ENCODE peak calls at places on chromosome 18, in nine cellular contexts. One of them, this sample, is unnamed.

GRCh38 chr18:50401888-50402287 is 27.0 kb downstream of the SKA1 start:
- DNase-seq in hepatocyte: peak; percentile 86
- DNase-seq in IMR-90: peak; percentile 7
- DNase-seq in HCT116: no peak
- DNase-seq in neural progenitor cell: peak; percentile 34
- DNase-seq in GM23338: peak; percentile 77
- DNase-seq in GM12878: no peak
- DNase-seq in K562: peak; percentile 76
- DNase-seq in fibroblast of lung: peak; percentile 36
- DNase-seq in this sample: no peak

GRCh38 chr18:43160509-43160908 is 45.0 kb upstream of the RIT2 start:
- DNase-seq in K562: no peak
- DNase-seq in fibroblast of lung: peak; percentile 61
- DNase-seq in HCT116: no peak
- DNase-seq in GM23338: no peak
- DNase-seq in hepatocyte: no peak
- DNase-seq in IMR-90: peak; percentile 25
- DNase-seq in GM12878: no peak
- DNase-seq in neural progenitor cell: no peak
- DNase-seq in this sample: no peak

GRCh38 chr18:79784965-79785770 is 12.6 kb upstream of the KCNG2 start:
- DNase-seq in K562: no peak
- DNase-seq in HCT116: no peak
- DNase-seq in IMR-90: peak; percentile 32
- DNase-seq in neural progenitor cell: no peak
- DNase-seq in hepatocyte: no peak
- DNase-seq in GM12878: no peak
- DNase-seq in GM23338: no peak
- DNase-seq in fibroblast of lung: peak; percentile 36
- DNase-seq in this sample: peak; percentile 4

GRCh38 chr18:6203791-6204190 is 210.9 kb downstream of the L3MBTL4 start:
- DNase-seq in IMR-90: no peak
- DNase-seq in fibroblast of lung: no peak
- DNase-seq in K562: no peak
- DNase-seq in hepatocyte: no peak
- DNase-seq in neural progenitor cell: no peak
- DNase-seq in GM23338: no peak
- DNase-seq in HCT116: no peak
- DNase-seq in GM12878: no peak
- DNase-seq in this sample: no peak

GRCh38 chr18:38297910-38298309 is 732.3 kb upstream of the CELF4 start:
- DNase-seq in HCT116: no peak
- DNase-seq in GM23338: no peak
- DNase-seq in IMR-90: no peak
- DNase-seq in hepatocyte: no peak
- DNase-seq in fibroblast of lung: no peak
- DNase-seq in K562: no peak
- DNase-seq in GM12878: no peak
- DNase-seq in neural progenitor cell: no peak
- DNase-seq in this sample: no peak

GRCh38 chr18:63286926-63287325 is 32.6 kb downstream of the BCL2 start:
- DNase-seq in HCT116: no peak
- DNase-seq in hepatocyte: no peak
- DNase-seq in IMR-90: no peak
- DNase-seq in GM12878: no peak
- DNase-seq in GM23338: no peak
- DNase-seq in K562: no peak
- DNase-seq in fibroblast of lung: no peak
- DNase-seq in neural progenitor cell: no peak
- DNase-seq in this sample: no peak

GRCh38 chr18:13267517-13267916 is 49.0 kb downstream of the LDLRAD4 start:
- DNase-seq in HCT116: no peak
- DNase-seq in IMR-90: no peak
- DNase-seq in GM23338: no peak
- DNase-seq in GM12878: no peak
- DNase-seq in hepatocyte: no peak
- DNase-seq in K562: no peak
- DNase-seq in fibroblast of lung: no peak
- DNase-seq in neural progenitor cell: no peak
- DNase-seq in this sample: no peak

GRCh38 chr18:67301592-67301991 is 214.9 kb downstream of the DSEL start:
- DNase-seq in fibroblast of lung: peak; percentile 2
- DNase-seq in GM23338: no peak
- DNase-seq in hepatocyte: no peak
- DNase-seq in neural progenitor cell: no peak
- DNase-seq in HCT116: no peak
- DNase-seq in IMR-90: peak; percentile 13
- DNase-seq in K562: no peak
- DNase-seq in GM12878: no peak
- DNase-seq in this sample: no peak

GRCh38 chr18:68803371-68803770 is 5.5 kb downstream of the CCDC102B start:
- DNase-seq in IMR-90: peak; percentile 95
- DNase-seq in GM12878: no peak
- DNase-seq in HCT116: no peak
- DNase-seq in neural progenitor cell: peak; percentile 39
- DNase-seq in K562: no peak
- DNase-seq in fibroblast of lung: peak; percentile 98
- DNase-seq in GM23338: no peak
- DNase-seq in hepatocyte: peak; percentile 17
- DNase-seq in this sample: no peak

GRCh38 chr18:50610349-50610748 is 50.5 kb downstream of the MAPK4 start:
- DNase-seq in neural progenitor cell: no peak
- DNase-seq in hepatocyte: no peak
- DNase-seq in IMR-90: no peak
- DNase-seq in K562: peak; percentile 11
- DNase-seq in HCT116: no peak
- DNase-seq in GM23338: peak; percentile 28
- DNase-seq in GM12878: no peak
- DNase-seq in fibroblast of lung: no peak
- DNase-seq in this sample: no peak

GRCh38 chr18:64966667-64967066 is 784.1 kb upstream of the CDH7 start:
- DNase-seq in HCT116: no peak
- DNase-seq in neural progenitor cell: peak; percentile 46
- DNase-seq in GM23338: peak; percentile 35
- DNase-seq in K562: no peak
- DNase-seq in hepatocyte: peak; percentile 22
- DNase-seq in IMR-90: no peak
- DNase-seq in GM12878: no peak
- DNase-seq in fibroblast of lung: no peak
- DNase-seq in this sample: no peak

GRCh38 chr18:63141777-63142176 is 177.8 kb downstream of the BCL2 start:
- DNase-seq in fibroblast of lung: no peak
- DNase-seq in hepatocyte: no peak
- DNase-seq in K562: no peak
- DNase-seq in neural progenitor cell: no peak
- DNase-seq in GM23338: no peak
- DNase-seq in IMR-90: no peak
- DNase-seq in HCT116: no peak
- DNase-seq in GM12878: peak; percentile 85
- DNase-seq in this sample: peak; percentile 80

GRCh38 chr18:28044036-28044435 is 132.9 kb downstream of the CDH2 start:
- DNase-seq in hepatocyte: no peak
- DNase-seq in HCT116: no peak
- DNase-seq in GM23338: no peak
- DNase-seq in IMR-90: no peak
- DNase-seq in GM12878: no peak
- DNase-seq in fibroblast of lung: no peak
- DNase-seq in neural progenitor cell: no peak
- DNase-seq in K562: no peak
- DNase-seq in this sample: no peak

GRCh38 chr18:52077251-52077983 is 262.6 kb upstream of the DCC start:
- DNase-seq in fibroblast of lung: no peak
- DNase-seq in hepatocyte: no peak
- DNase-seq in K562: no peak
- DNase-seq in GM12878: no peak
- DNase-seq in GM23338: no peak
- DNase-seq in HCT116: no peak
- DNase-seq in neural progenitor cell: no peak
- DNase-seq in IMR-90: no peak
- DNase-seq in this sample: no peak

GRCh38 chr18:74228312-74228711 is 63.5 kb downstream of the CYB5A start:
- DNase-seq in GM23338: no peak
- DNase-seq in fibroblast of lung: no peak
- DNase-seq in HCT116: no peak
- DNase-seq in IMR-90: no peak
- DNase-seq in GM12878: no peak
- DNase-seq in hepatocyte: no peak
- DNase-seq in neural progenitor cell: no peak
- DNase-seq in K562: no peak
- DNase-seq in this sample: no peak

GRCh38 chr18:74226666-74227065 is 65.1 kb downstream of the CYB5A start:
- DNase-seq in IMR-90: no peak
- DNase-seq in GM12878: no peak
- DNase-seq in fibroblast of lung: no peak
- DNase-seq in hepatocyte: no peak
- DNase-seq in neural progenitor cell: no peak
- DNase-seq in HCT116: no peak
- DNase-seq in K562: no peak
- DNase-seq in GM23338: no peak
- DNase-seq in this sample: no peak

GRCh38 chr18:74225193-74225840 is 66.4 kb downstream of the CYB5A start:
- DNase-seq in GM23338: no peak
- DNase-seq in K562: peak; percentile 20
- DNase-seq in HCT116: no peak
- DNase-seq in fibroblast of lung: peak; percentile 21
- DNase-seq in hepatocyte: peak; percentile 70
- DNase-seq in neural progenitor cell: no peak
- DNase-seq in GM12878: no peak
- DNase-seq in IMR-90: peak; percentile 22
- DNase-seq in this sample: no peak

GRCh38 chr18:74229005-74229404 is 62.8 kb downstream of the CYB5A start:
- DNase-seq in IMR-90: no peak
- DNase-seq in HCT116: no peak
- DNase-seq in GM23338: no peak
- DNase-seq in neural progenitor cell: no peak
- DNase-seq in K562: no peak
- DNase-seq in hepatocyte: no peak
- DNase-seq in GM12878: no peak
- DNase-seq in fibroblast of lung: no peak
- DNase-seq in this sample: no peak

DNA sequence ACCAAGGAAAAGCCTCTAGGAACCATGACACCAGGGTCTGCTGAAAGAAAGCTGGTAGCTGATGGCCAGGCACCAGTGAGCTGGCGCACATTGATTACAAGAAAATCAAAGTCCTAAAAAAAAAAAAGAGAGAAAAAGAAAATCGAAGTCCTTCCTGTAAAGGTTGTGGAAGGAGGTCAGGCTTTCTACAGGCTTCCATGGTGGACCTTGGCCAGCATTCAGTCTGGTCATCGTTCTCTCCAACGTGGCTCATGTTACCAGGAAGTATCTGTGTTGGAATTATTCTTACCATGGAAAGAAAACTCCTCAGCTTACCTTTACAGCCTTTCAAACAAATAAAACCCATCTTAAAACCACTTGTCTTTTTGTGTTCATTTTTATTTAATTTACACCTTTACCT is 65.6 kb downstream of the CYB5A start:
- DNase-seq in K562: no peak
- DNase-seq in neural progenitor cell: no peak
- DNase-seq in hepatocyte: peak; percentile 37
- DNase-seq in GM12878: no peak
- DNase-seq in fibroblast of lung: no peak
- DNase-seq in HCT116: no peak
- DNase-seq in IMR-90: no peak
- DNase-seq in GM23338: no peak
- DNase-seq in this sample: no peak
- H3K4me2 ChIP-seq in K562: no peak overlapping the region
- H3K4me2 ChIP-seq in neural progenitor cell: no peak overlapping the region
- H3K4me2 ChIP-seq in hepatocyte: peak overlapping the region; percentile 7
- H3K4me2 ChIP-seq in GM12878: no peak overlapping the region
- H3K4me2 ChIP-seq in fibroblast of lung: no peak overlapping the region
- H3K4me2 ChIP-seq in HCT116: no peak overlapping the region
- H3K4me2 ChIP-seq in IMR-90: peak overlapping the region; percentile 40
- H3K4me2 ChIP-seq in GM23338: no peak overlapping the region
- H3K4me2 ChIP-seq in this sample: no peak overlapping the region

GRCh38 chr18:35458677-35459441 is 38.9 kb downstream of the INO80C start:
- DNase-seq in HCT116: peak; percentile 34
- DNase-seq in GM12878: peak; percentile 20
- DNase-seq in K562: peak; percentile 79
- DNase-seq in hepatocyte: peak; percentile 84
- DNase-seq in neural progenitor cell: no peak
- DNase-seq in IMR-90: peak; percentile 79
- DNase-seq in fibroblast of lung: peak; percentile 76
- DNase-seq in GM23338: peak; percentile 63
- DNase-seq in this sample: no peak
- H3K4me2 ChIP-seq in HCT116: peak overlapping the region; percentile 72
- H3K4me2 ChIP-seq in GM12878: no peak overlapping the region
- H3K4me2 ChIP-seq in K562: peak overlapping the region; percentile 25
- H3K4me2 ChIP-seq in hepatocyte: peak overlapping the region; percentile 5
- H3K4me2 ChIP-seq in neural progenitor cell: no peak overlapping the region
- H3K4me2 ChIP-seq in IMR-90: no peak overlapping the region
- H3K4me2 ChIP-seq in fibroblast of lung: no peak overlapping the region
- H3K4me2 ChIP-seq in GM23338: no peak overlapping the region
- H3K4me2 ChIP-seq in this sample: no peak overlapping the region

GRCh38 chr18:9919564-9920232 is 5.9 kb downstream of the VAPA start:
- DNase-seq in hepatocyte: no peak
- DNase-seq in HCT116: no peak
- DNase-seq in GM23338: no peak
- DNase-seq in IMR-90: no peak
- DNase-seq in neural progenitor cell: no peak
- DNase-seq in GM12878: no peak
- DNase-seq in K562: no peak
- DNase-seq in fibroblast of lung: no peak
- DNase-seq in this sample: no peak
- H3K4me2 ChIP-seq in hepatocyte: peak overlapping the region; percentile 82
- H3K4me2 ChIP-seq in HCT116: no peak overlapping the region
- H3K4me2 ChIP-seq in GM23338: peak overlapping the region; percentile 57
- H3K4me2 ChIP-seq in IMR-90: no peak overlapping the region
- H3K4me2 ChIP-seq in neural progenitor cell: no peak overlapping the region
- H3K4me2 ChIP-seq in GM12878: peak overlapping the region; percentile 71
- H3K4me2 ChIP-seq in K562: peak overlapping the region; percentile 80
- H3K4me2 ChIP-seq in fibroblast of lung: no peak overlapping the region
- H3K4me2 ChIP-seq in this sample: peak overlapping the region; percentile 36

DNA sequence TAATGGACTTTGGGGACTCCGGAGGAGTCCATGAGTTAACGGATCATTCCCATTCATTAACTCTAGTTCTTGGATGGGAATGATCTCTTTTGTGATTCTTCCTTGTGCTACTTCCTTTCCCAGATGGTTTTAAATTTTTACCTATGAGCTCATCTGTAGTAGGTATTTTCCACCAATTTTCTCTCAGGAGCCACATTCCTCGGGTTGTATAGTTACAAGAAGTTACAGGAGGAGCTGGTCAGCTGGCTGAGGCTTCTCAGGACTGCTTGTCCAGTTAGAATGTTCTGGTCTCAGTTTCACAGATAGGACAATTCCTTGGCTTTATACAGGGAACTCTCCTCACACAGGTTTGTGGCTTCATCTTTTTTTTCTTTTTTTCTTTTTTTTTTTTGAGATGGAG is 42.9 kb upstream of the LPIN2 start:
- DNase-seq in HCT116: no peak
- DNase-seq in IMR-90: peak; percentile 17
- DNase-seq in fibroblast of lung: no peak
- DNase-seq in GM12878: no peak
- DNase-seq in hepatocyte: no peak
- DNase-seq in GM23338: peak; percentile 38
- DNase-seq in neural progenitor cell: no peak
- DNase-seq in K562: no peak
- DNase-seq in this sample: no peak
- H3K4me2 ChIP-seq in HCT116: no peak overlapping the region
- H3K4me2 ChIP-seq in IMR-90: no peak overlapping the region
- H3K4me2 ChIP-seq in fibroblast of lung: no peak overlapping the region
- H3K4me2 ChIP-seq in GM12878: no peak overlapping the region
- H3K4me2 ChIP-seq in hepatocyte: no peak overlapping the region
- H3K4me2 ChIP-seq in GM23338: no peak overlapping the region
- H3K4me2 ChIP-seq in neural progenitor cell: no peak overlapping the region
- H3K4me2 ChIP-seq in K562: no peak overlapping the region
- H3K4me2 ChIP-seq in this sample: no peak overlapping the region

This sample was measured in OCI-LY7.